ENCODE peak calls at places on chromosomes 4 and X, in five cellular contexts. One of them, this sample, is unnamed.

GRCh38 chrX:44223150-44223549 is 120.3 kb downstream of the EFHC2 start:
- DNase-seq in transverse colon: peak
- DNase-seq in stomach: peak
- DNase-seq in esophagus squamous epithelium: no peak
- DNase-seq in IMR-90: peak
- DNase-seq in this sample: no peak

GRCh38 chr4:84389406-84389805 is 109.7 kb downstream of the NKX6-1 start:
- DNase-seq in stomach: no peak
- DNase-seq in esophagus squamous epithelium: no peak
- DNase-seq in IMR-90: no peak
- DNase-seq in transverse colon: no peak
- DNase-seq in this sample: no peak

GRCh38 chr4:136643416-136643815 is 888.9 kb downstream of the PCDH18 start:
- DNase-seq in stomach: no peak
- DNase-seq in IMR-90: no peak
- DNase-seq in transverse colon: no peak
- DNase-seq in esophagus squamous epithelium: no peak
- DNase-seq in this sample: no peak

GRCh38 chr4:6674500-6675149 is 19.1 kb upstream of the S100P start:
- DNase-seq in esophagus squamous epithelium: no peak
- DNase-seq in IMR-90: peak
- DNase-seq in stomach: peak
- DNase-seq in transverse colon: peak
- DNase-seq in this sample: peak

GRCh38 chr4:94068712-94069111 is 139.0 kb upstream of the SMARCAD1 start:
- DNase-seq in esophagus squamous epithelium: no peak
- DNase-seq in IMR-90: no peak
- DNase-seq in stomach: no peak
- DNase-seq in transverse colon: no peak
- DNase-seq in this sample: no peak

GRCh38 chr4:98867648-98868047 is 61.3 kb downstream of the EIF4E start:
- DNase-seq in esophagus squamous epithelium: no peak
- DNase-seq in transverse colon: no peak
- DNase-seq in IMR-90: no peak
- DNase-seq in stomach: no peak
- DNase-seq in this sample: no peak

GRCh38 chr4:146273204-146273901 is 59.0 kb downstream of the REELD1 start:
- DNase-seq in transverse colon: no peak
- DNase-seq in IMR-90: no peak
- DNase-seq in esophagus squamous epithelium: no peak
- DNase-seq in stomach: no peak
- DNase-seq in this sample: no peak

GRCh38 chr4:183920512-183920911 is 15.4 kb downstream of the STOX2 start:
- DNase-seq in stomach: no peak
- DNase-seq in transverse colon: no peak
- DNase-seq in IMR-90: no peak
- DNase-seq in esophagus squamous epithelium: no peak
- DNase-seq in this sample: no peak

GRCh38 chr4:74109116-74109791 is 10.3 kb upstream of the CXCL2 start:
- DNase-seq in esophagus squamous epithelium: no peak
- DNase-seq in transverse colon: peak
- DNase-seq in IMR-90: peak
- DNase-seq in stomach: no peak
- DNase-seq in this sample: peak

GRCh38 chr4:102230194-102230593 is 115.1 kb downstream of the SLC39A8 start:
- DNase-seq in transverse colon: no peak
- DNase-seq in IMR-90: no peak
- DNase-seq in esophagus squamous epithelium: no peak
- DNase-seq in stomach: no peak
- DNase-seq in this sample: no peak

GRCh38 chr4:54527532-54527931 is 130.2 kb upstream of the KIT start:
- DNase-seq in IMR-90: no peak
- DNase-seq in esophagus squamous epithelium: no peak
- DNase-seq in transverse colon: no peak
- DNase-seq in stomach: no peak
- DNase-seq in this sample: no peak

GRCh38 chr4:139568206-139568969 is 12.4 kb upstream of the SETD7 start:
- DNase-seq in esophagus squamous epithelium: no peak
- DNase-seq in transverse colon: no peak
- DNase-seq in stomach: no peak
- DNase-seq in IMR-90: no peak
- DNase-seq in this sample: no peak

GRCh38 chr4:117225441-117225840 is 140.1 kb upstream of the TRAM1L1 start:
- DNase-seq in transverse colon: no peak
- DNase-seq in esophagus squamous epithelium: no peak
- DNase-seq in IMR-90: no peak
- DNase-seq in stomach: no peak
- DNase-seq in this sample: no peak

GRCh38 chrX:22634751-22635150 is 362.0 kb downstream of the CBLL2 start:
- DNase-seq in stomach: no peak
- DNase-seq in esophagus squamous epithelium: no peak
- DNase-seq in IMR-90: peak
- DNase-seq in transverse colon: no peak
- DNase-seq in this sample: no peak

GRCh38 chrX:15242899-15243555 is 26.9 kb downstream of the ASB9 start:
- DNase-seq in IMR-90: peak
- DNase-seq in transverse colon: peak
- DNase-seq in stomach: no peak
- DNase-seq in esophagus squamous epithelium: no peak
- DNase-seq in this sample: peak

GRCh38 chr4:1986578-1987210 is 22.1 kb downstream of the NELFA start:
- DNase-seq in transverse colon: no peak
- DNase-seq in stomach: no peak
- DNase-seq in esophagus squamous epithelium: no peak
- DNase-seq in IMR-90: no peak
- DNase-seq in this sample: no peak

GRCh38 chrX:151776936-151777335 is 42.4 kb downstream of the CNGA2 start:
- DNase-seq in esophagus squamous epithelium: no peak
- DNase-seq in transverse colon: no peak
- DNase-seq in stomach: no peak
- DNase-seq in IMR-90: no peak
- DNase-seq in this sample: no peak

GRCh38 chr4:186840771-186841301 is 117.2 kb upstream of the FAT1 start:
- DNase-seq in esophagus squamous epithelium: no peak
- DNase-seq in IMR-90: no peak
- DNase-seq in stomach: no peak
- DNase-seq in transverse colon: no peak
- DNase-seq in this sample: no peak

GRCh38 chr4:17275836-17276235 is 236.1 kb downstream of the QDPR start:
- DNase-seq in transverse colon: no peak
- DNase-seq in IMR-90: peak
- DNase-seq in esophagus squamous epithelium: no peak
- DNase-seq in stomach: no peak
- DNase-seq in this sample: no peak

GRCh38 chr4:4935974-4936373 is 76.5 kb downstream of the MSX1 start:
- DNase-seq in esophagus squamous epithelium: no peak
- DNase-seq in transverse colon: no peak
- DNase-seq in IMR-90: no peak
- DNase-seq in stomach: no peak
- DNase-seq in this sample: no peak

GRCh38 chr4:30719363-30720020 is 677 bp upstream of the PCDH7 start:
- DNase-seq in transverse colon: peak
- DNase-seq in IMR-90: peak
- DNase-seq in esophagus squamous epithelium: no peak
- DNase-seq in stomach: peak
- DNase-seq in this sample: no peak

GRCh38 chr4:38621004-38621684 is 42.9 kb upstream of the KLF3 start:
- DNase-seq in transverse colon: peak
- DNase-seq in stomach: peak
- DNase-seq in IMR-90: peak
- DNase-seq in esophagus squamous epithelium: no peak
- DNase-seq in this sample: peak

GRCh38 chr4:8393593-8394038 is 46.9 kb downstream of the ACOX3 start:
- DNase-seq in stomach: no peak
- DNase-seq in transverse colon: peak
- DNase-seq in esophagus squamous epithelium: no peak
- DNase-seq in IMR-90: peak
- DNase-seq in this sample: no peak

GRCh38 chr4:23945521-23946017 is 55.7 kb upstream of the PPARGC1A start:
- DNase-seq in IMR-90: peak
- DNase-seq in transverse colon: peak
- DNase-seq in esophagus squamous epithelium: no peak
- DNase-seq in stomach: peak
- DNase-seq in this sample: peak

GRCh38 chr4:152581536-152582160 is 45.8 kb upstream of the FBXW7 start:
- DNase-seq in esophagus squamous epithelium: no peak
- DNase-seq in stomach: no peak
- DNase-seq in IMR-90: no peak
- DNase-seq in transverse colon: no peak
- DNase-seq in this sample: peak

GRCh38 chrX:72126539-72127140 is 5.1 kb downstream of the RTL5 start:
- DNase-seq in IMR-90: peak
- DNase-seq in stomach: peak
- DNase-seq in transverse colon: peak
- DNase-seq in esophagus squamous epithelium: no peak
- DNase-seq in this sample: peak

GRCh38 chr4:21512351-21512750 is 436.2 kb downstream of the KCNIP4 start:
- DNase-seq in transverse colon: no peak
- DNase-seq in stomach: no peak
- DNase-seq in esophagus squamous epithelium: no peak
- DNase-seq in IMR-90: peak
- DNase-seq in this sample: peak

GRCh38 chr4:186037692-186038658 is 31.0 kb upstream of the TLR3 start:
- DNase-seq in esophagus squamous epithelium: no peak
- DNase-seq in transverse colon: peak
- DNase-seq in IMR-90: peak
- DNase-seq in stomach: peak
- DNase-seq in this sample: peak

GRCh38 chr4:52837716-52838558 is 24.2 kb upstream of the RASL11B start:
- DNase-seq in transverse colon: no peak
- DNase-seq in IMR-90: peak
- DNase-seq in esophagus squamous epithelium: no peak
- DNase-seq in stomach: no peak
- DNase-seq in this sample: no peak

GRCh38 chr4:26279446-26279845 is 41.4 kb upstream of the RBPJ start:
- DNase-seq in esophagus squamous epithelium: no peak
- DNase-seq in stomach: no peak
- DNase-seq in transverse colon: no peak
- DNase-seq in IMR-90: no peak
- DNase-seq in this sample: no peak

DNA sequence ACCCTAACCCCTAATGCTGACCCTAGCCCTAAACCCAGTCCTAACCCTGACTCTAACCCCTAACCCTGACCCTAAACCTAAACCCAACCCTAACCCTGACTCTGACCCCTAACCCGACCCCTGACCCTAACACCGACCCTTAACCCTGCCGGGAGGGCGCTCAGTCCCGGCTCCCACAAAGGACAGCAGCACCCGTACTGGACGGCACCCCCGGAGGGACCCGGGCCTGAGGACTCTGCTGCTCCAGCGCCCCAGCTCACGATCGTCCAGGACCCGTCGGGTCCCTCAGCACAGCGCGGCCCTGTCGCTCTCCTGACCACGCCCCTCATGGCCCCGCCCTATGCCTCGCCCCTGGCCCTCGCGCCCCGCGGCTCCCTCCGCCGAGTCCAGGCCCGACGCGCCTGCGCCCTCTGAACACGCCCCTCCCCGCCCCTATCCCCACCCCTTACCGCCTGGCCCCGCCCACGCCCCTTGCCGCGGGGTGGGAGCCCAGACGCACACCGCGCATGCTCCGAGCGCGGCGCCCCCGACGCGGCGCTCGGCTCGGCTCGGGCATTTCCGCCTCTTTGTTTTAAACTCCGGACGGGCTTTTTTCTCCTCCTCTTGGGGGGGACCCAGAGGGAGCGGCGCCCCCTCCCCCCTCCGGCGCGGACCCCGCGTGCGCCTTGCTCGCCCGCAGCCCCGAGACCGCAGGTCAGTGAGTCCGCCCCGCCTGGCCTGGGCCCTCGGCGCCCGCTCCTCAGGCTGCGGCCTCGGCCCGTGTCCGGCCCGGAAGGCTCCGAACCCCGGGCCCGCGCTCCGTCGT is at the start of gene PCGF3:
- DNase-seq in esophagus squamous epithelium: peak
- DNase-seq in IMR-90: peak
- DNase-seq in stomach: peak
- DNase-seq in transverse colon: peak
- DNase-seq in this sample: peak
- TF ChIP-seq POLR2A in esophagus squamous epithelium: no peak
- TF ChIP-seq POLR2A in IMR-90: peak
- TF ChIP-seq POLR2A in stomach: no peak
- TF ChIP-seq POLR2A in transverse colon: peak
- TF ChIP-seq POLR2A in this sample: peak

GRCh38 chr4:173168396-173169177 is at the start of gene GALNT7:
- DNase-seq in stomach: peak
- DNase-seq in esophagus squamous epithelium: peak
- DNase-seq in transverse colon: peak
- DNase-seq in IMR-90: peak
- DNase-seq in this sample: peak
- TF ChIP-seq POLR2A in stomach: no peak
- TF ChIP-seq POLR2A in esophagus squamous epithelium: no peak
- TF ChIP-seq POLR2A in transverse colon: no peak
- TF ChIP-seq POLR2A in IMR-90: no peak
- TF ChIP-seq POLR2A in this sample: no peak

GRCh38 chr4:110198472-110199419 is at the start of gene ELOVL6:
- DNase-seq in stomach: peak
- DNase-seq in IMR-90: peak
- DNase-seq in transverse colon: peak
- DNase-seq in esophagus squamous epithelium: no peak
- DNase-seq in this sample: peak

GRCh38 chr4:110196206-110196870 is 2.1 kb downstream of the ELOVL6 start:
- DNase-seq in IMR-90: peak
- DNase-seq in transverse colon: peak
- DNase-seq in esophagus squamous epithelium: no peak
- DNase-seq in stomach: peak
- DNase-seq in this sample: peak

GRCh38 chr4:110195561-110196205 is 2.7 kb downstream of the ELOVL6 start:
- DNase-seq in stomach: no peak
- DNase-seq in IMR-90: peak
- DNase-seq in esophagus squamous epithelium: no peak
- DNase-seq in transverse colon: no peak
- DNase-seq in this sample: no peak

GRCh38 chr4:110197421-110198398 is 705 bp downstream of the ELOVL6 start:
- DNase-seq in esophagus squamous epithelium: no peak
- DNase-seq in stomach: no peak
- DNase-seq in IMR-90: peak
- DNase-seq in transverse colon: peak
- DNase-seq in this sample: peak

GRCh38 chr4:110196871-110197420 is 1.5 kb downstream of the ELOVL6 start:
- DNase-seq in stomach: peak
- DNase-seq in transverse colon: peak
- DNase-seq in esophagus squamous epithelium: peak
- DNase-seq in IMR-90: peak
- DNase-seq in this sample: peak
- TF ChIP-seq POLR2A in stomach: no peak
- TF ChIP-seq POLR2A in transverse colon: peak
- TF ChIP-seq POLR2A in esophagus squamous epithelium: no peak
- TF ChIP-seq POLR2A in IMR-90: no peak
- TF ChIP-seq POLR2A in this sample: no peak

DNA sequence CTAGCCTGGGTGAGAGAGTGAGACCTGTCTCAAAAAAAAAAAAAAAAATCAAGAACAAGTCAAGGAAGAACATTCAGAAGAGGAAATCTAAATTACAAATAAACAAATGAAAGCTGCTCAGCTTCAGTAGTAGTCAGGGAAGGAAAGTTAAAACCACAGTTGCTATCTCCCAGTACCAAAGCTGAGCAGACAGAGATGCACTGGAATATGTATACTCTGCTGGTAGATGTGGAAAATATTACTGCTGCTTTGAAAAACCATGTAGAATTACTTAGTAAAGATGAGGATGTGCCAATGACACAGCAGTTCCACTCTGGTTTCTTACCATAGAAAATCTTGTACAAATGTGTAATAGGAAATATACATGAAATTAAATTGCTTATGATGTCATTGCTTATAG is 25.0 kb upstream of the PRKX start:
- DNase-seq in transverse colon: no peak
- DNase-seq in stomach: no peak
- DNase-seq in IMR-90: no peak
- DNase-seq in esophagus squamous epithelium: no peak
- DNase-seq in this sample: no peak
- TF ChIP-seq POLR2A in transverse colon: no peak
- TF ChIP-seq POLR2A in stomach: no peak
- TF ChIP-seq POLR2A in IMR-90: no peak
- TF ChIP-seq POLR2A in esophagus squamous epithelium: no peak
- TF ChIP-seq POLR2A in this sample: peak

This sample was measured in erythroblast.